ENCODE peak calls at places on chromosomes 3 and 15, in six cellular contexts. T, P, K, D, H and O are unnamed samples.

GRCh38 chr15:78944669-78945407 is at the start of gene CTSH:
- DNase-seq in H (peak; percentile 67), K (peak; percentile 84), D (peak; percentile 60), P (no peak), T (peak; percentile 79), O (peak; percentile 78)

GRCh38 chr3:110789315-110789714 is 282.3 kb upstream of the NECTIN3 start:
- DNase-seq in D (peak; percentile 83), H (no peak), T (no peak), K (no peak), P (no peak), O (no peak)

GRCh38 chr3:33717616-33717865 is 513 bp downstream of the CLASP2 start:
- DNase-seq in P (peak; percentile 21), T (no peak), K (no peak), D (peak; percentile 70), H (peak; percentile 69), O (no peak)

GRCh38 chr3:122350814-122351418 is 25.9 kb downstream of the CSTA start:
- DNase-seq in D (peak; percentile 40), K (no peak), T (peak; percentile 21), P (peak; percentile 31), H (no peak), O (no peak)

GRCh38 chr15:56929389-56929788 is 10.9 kb downstream of the TCF12 start:
- DNase-seq in P (no peak), H (no peak), D (peak; percentile 80), K (peak; percentile 44), T (peak; percentile 62), O (no peak)

GRCh38 chr3:33915796-33916589 is 117.6 kb downstream of the PDCD6IP start:
- DNase-seq in K (peak; percentile 13), P (no peak), H (no peak), T (peak; percentile 39), D (peak; percentile 16), O (no peak)

GRCh38 chr3:129441782-129442181 is 1.8 kb downstream of the IFT122 start:
- DNase-seq in P (peak; percentile 38), T (no peak), H (no peak), D (peak; percentile 56), K (no peak), O (no peak)

GRCh38 chr3:153372326-153372725 is 210.3 kb downstream of the RAP2B start:
- DNase-seq in K (peak; percentile 65), T (no peak), D (peak; percentile 30), P (peak; percentile 73), H (no peak), O (no peak)

GRCh38 chr3:128496602-128497304 is 3.8 kb upstream of the GATA2 start:
- DNase-seq in T (peak; percentile 53), K (no peak), H (no peak), P (no peak), D (no peak), O (no peak)

GRCh38 chr3:123584284-123584987 is 417 bp downstream of the HACD2 start:
- DNase-seq in T (no peak), P (no peak), K (no peak), D (no peak), H (peak; percentile 58), O (no peak)

GRCh38 chr3:140368223-140368811 is 309.5 kb upstream of the TRIM42 start:
- DNase-seq in K (no peak), H (no peak), T (no peak), P (no peak), D (no peak), O (no peak)

GRCh38 chr15:90249123-90249863 is at the start of gene TTLL13:
- DNase-seq in T (peak; percentile 89), P (peak; percentile 57), H (peak; percentile 86), K (peak; percentile 81), D (peak; percentile 89), O (peak; percentile 63)

GRCh38 chr15:93270937-93271472 is 182.0 kb upstream of the RGMA start:
- DNase-seq in P (no peak), H (no peak), K (no peak), D (no peak), T (no peak), O (no peak)

GRCh38 chr3:36540898-36541518 is 160.7 kb downstream of the STAC start:
- DNase-seq in D (peak; percentile 40), P (peak; percentile 36), H (no peak), T (peak; percentile 47), K (peak; percentile 4), O (no peak)

GRCh38 chr3:40912461-40912860 is 286.8 kb upstream of the CTNNB1 start:
- DNase-seq in K (no peak), D (no peak), T (no peak), H (no peak), P (no peak), O (no peak)

GRCh38 chr3:37181766-37182165 is 7.4 kb upstream of the LRRFIP2 start:
- DNase-seq in K (no peak), D (no peak), H (no peak), P (no peak), T (no peak), O (no peak)

GRCh38 chr15:91032919-91033803 is 10.8 kb upstream of the VPS33B start:
- DNase-seq in K (peak; percentile 26), H (peak; percentile 64), P (no peak), T (peak; percentile 87), D (peak; percentile 29), O (peak; percentile 41)

GRCh38 chr3:152272771-152273242 is 4.1 kb downstream of the MBNL1 start:
- DNase-seq in T (no peak), P (peak; percentile 48), K (no peak), D (peak; percentile 93), H (no peak), O (no peak)

GRCh38 chr3:171329759-171330158 is 130.4 kb downstream of the TNIK start:
- DNase-seq in H (no peak), P (no peak), K (no peak), T (no peak), D (no peak), O (no peak)

GRCh38 chr15:93882779-93883178 is 348.6 kb upstream of the MCTP2 start:
- DNase-seq in K (no peak), P (no peak), D (no peak), H (no peak), T (no peak), O (no peak)

GRCh38 chr3:110679235-110679634 is 392.4 kb upstream of the NECTIN3 start:
- DNase-seq in P (no peak), H (no peak), D (no peak), T (no peak), K (no peak), O (no peak)

GRCh38 chr3:17287006-17287689 is 402.4 kb downstream of the PLCL2 start:
- DNase-seq in H (no peak), K (no peak), P (no peak), D (no peak), T (no peak), O (no peak)

GRCh38 chr3:50173685-50174516 is 17.5 kb upstream of the GNAT1 start:
- DNase-seq in D (no peak), K (no peak), H (no peak), T (no peak), P (no peak), O (no peak)

GRCh38 chr15:88647362-88648105 is 8.7 kb downstream of the ISG20 start:
- DNase-seq in K (no peak), H (no peak), D (no peak), T (no peak), P (no peak), O (no peak)

GRCh38 chr3:81395739-81396138 is 365.7 kb downstream of the GBE1 start:
- DNase-seq in P (no peak), K (no peak), T (no peak), D (peak; percentile 1), H (no peak), O (no peak)

GRCh38 chr15:42375941-42376340 is 16.6 kb downstream of the CAPN3 start:
- DNase-seq in T (no peak), K (no peak), H (no peak), D (no peak), P (no peak), O (no peak)

GRCh38 chr3:97612632-97613031 is 151.9 kb upstream of the ARL6 start:
- DNase-seq in T (no peak), D (no peak), P (no peak), H (no peak), K (no peak), O (no peak)

GRCh38 chr15:42193383-42193782 is 14.7 kb downstream of the VPS39 start:
- DNase-seq in K (no peak), T (no peak), D (no peak), P (no peak), H (no peak), O (no peak)

GRCh38 chr15:91142097-91142744 is 42.2 kb downstream of the SV2B start:
- DNase-seq in H (no peak), P (no peak), K (peak; percentile 20), D (no peak), T (peak; percentile 43), O (no peak)

GRCh38 chr3:142844339-142844977 is 44.4 kb downstream of the PCOLCE2 start:
- DNase-seq in K (peak; percentile 62), T (peak; percentile 69), H (no peak), D (peak; percentile 59), P (peak; percentile 48), O (no peak)

GRCh38 chr3:46089237-46090011 is 62.1 kb upstream of the XCR1 start:
- DNase-seq in K (no peak), T (peak; percentile 97), P (peak; percentile 98), H (no peak), D (peak; percentile 97), O (no peak)